ENCODE peak calls at places on chromosomes 4 and X, in four cellular contexts. G is H1, Q is HCT116, N is K562. Z is an unnamed sample.

GRCh38 chrX:45757272-45757671 is 556.6 kb upstream of the DIPK2B start:
- DNase-seq in N (no peak), G (no peak), Q (no peak), Z (no peak)

GRCh38 chrX:66760648-66761047 is 121.8 kb upstream of the EDA2R start:
- DNase-seq in G (no peak), Q (no peak), N (no peak), Z (no peak)

GRCh38 chr4:38491854-38492478 is 172.0 kb upstream of the KLF3 start:
- DNase-seq in Q (no peak), G (no peak), N (no peak), Z (no peak)

GRCh38 chr4:123481034-123481433 is 84.4 kb downstream of the SPRY1 start:
- DNase-seq in N (no peak), G (no peak), Q (no peak), Z (no peak)

GRCh38 chrX:14235004-14235403 is 205.3 kb upstream of the GEMIN8 start:
- DNase-seq in N (no peak), Q (peak; percentile 3), G (no peak), Z (no peak)

GRCh38 chrX:103017542-103017941 is 46.4 kb downstream of the BEX1 start:
- DNase-seq in Q (no peak), N (no peak), G (no peak), Z (no peak)

GRCh38 chrX:80807606-80808159 is 2.0 kb downstream of the BRWD3 start:
- DNase-seq in G (no peak), N (peak; percentile 7), Q (no peak), Z (no peak)

GRCh38 chrX:135194684-135195083 is 23.5 kb upstream of the CT55 start:
- DNase-seq in Q (no peak), G (peak; percentile 2), N (peak; percentile 25), Z (no peak)

GRCh38 chr4:26320159-26320452 is 708 bp upstream of the RBPJ start:
- DNase-seq in G (no peak), Q (no peak), N (no peak), Z (peak; percentile 51)

GRCh38 chrX:28058906-28059305 is 77.7 kb upstream of the DCAF8L1 start:
- DNase-seq in Q (no peak), N (no peak), G (no peak), Z (no peak)

GRCh38 chr4:3030551-3031356 is 43.6 kb downstream of the HTT-AS start:
- DNase-seq in N (no peak), Q (no peak), G (no peak), Z (no peak)

GRCh38 chrX:76428243-76429130 is 977 bp downstream of the MAGEE1 start:
- DNase-seq in Q (no peak), N (no peak), G (no peak), Z (no peak)

GRCh38 chrX:139077303-139078131 is 366.0 kb upstream of the FGF13 start:
- DNase-seq in Q (no peak), N (no peak), G (no peak), Z (no peak)

GRCh38 chrX:110964761-110965160 is 131.2 kb upstream of the PAK3 start:
- DNase-seq in N (no peak), Q (no peak), G (no peak), Z (no peak)

GRCh38 chr4:85966308-85966882 is 393.5 kb downstream of the MAPK10 start:
- DNase-seq in G (no peak), Q (no peak), N (no peak), Z (no peak)

GRCh38 chr4:101599620-101600019 is 190.9 kb upstream of the BANK1 start:
- DNase-seq in Q (no peak), N (no peak), G (no peak), Z (no peak)

GRCh38 chrX:68659385-68659784 is 11.9 kb downstream of the STARD8 start:
- DNase-seq in N (no peak), G (no peak), Q (no peak), Z (no peak)

GRCh38 chrX:73916931-73917657 is 354.1 kb downstream of the CHIC1 start:
- DNase-seq in N (no peak), G (peak; percentile 2), Q (peak; percentile 4), Z (no peak)

GRCh38 chr4:174023641-174024040 is 259.8 kb downstream of the FBXO8 start:
- DNase-seq in N (no peak), Q (no peak), G (no peak), Z (no peak)

GRCh38 chrX:476724-477075 is 90.0 kb upstream of the PPP2R3B start:
- DNase-seq in G (no peak), Q (no peak), N (no peak), Z (no peak)
- TF ChIP-seq EGR1 in G (no peak), Q (no peak), N (no peak), Z (no peak)

DNA sequence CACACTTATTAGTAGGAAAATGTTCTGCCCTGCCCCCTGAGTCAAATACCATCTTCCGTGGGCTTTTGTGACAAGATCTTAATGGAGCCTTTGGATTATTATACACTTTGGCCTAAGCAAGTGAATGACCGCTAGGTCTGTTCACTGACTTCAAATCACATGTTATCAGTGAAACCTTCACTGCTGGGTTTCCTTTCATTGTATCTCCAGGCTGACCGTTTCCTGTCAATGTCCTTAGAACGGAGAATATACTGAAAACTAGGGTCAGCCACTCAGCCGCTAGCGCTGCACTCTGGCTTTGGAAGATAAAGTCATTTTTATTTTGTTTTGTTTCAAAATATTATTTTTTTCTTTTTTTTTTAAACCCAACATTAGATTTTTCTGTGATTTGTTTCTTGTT is 107.0 kb upstream of the TLL1 start:
- DNase-seq in N (no peak), G (no peak), Q (no peak), Z (no peak)
- TF ChIP-seq POLR2A in N (no peak), G (no peak), Q (no peak), Z (no peak)

DNA sequence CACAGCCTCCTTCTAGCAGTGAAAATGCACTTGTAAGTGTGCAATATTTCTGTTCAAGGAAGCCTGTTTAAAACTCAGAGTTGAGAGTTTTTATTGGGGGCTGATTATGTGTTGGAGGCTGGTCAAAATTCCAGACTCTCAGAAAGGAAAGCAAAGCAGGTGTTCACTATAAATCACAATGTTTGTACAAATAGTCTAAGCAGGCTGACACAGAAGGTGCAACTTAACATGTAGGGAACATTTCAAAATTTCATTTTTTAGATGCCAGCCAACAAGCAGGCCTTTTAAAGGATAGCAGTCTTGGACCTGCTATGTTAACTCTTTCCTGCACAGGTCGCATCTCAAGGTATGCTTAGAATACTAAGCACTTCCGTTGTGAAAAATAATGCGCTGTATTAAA is 112.3 kb upstream of the IL13RA1 start:
- DNase-seq in N (no peak), Q (no peak), G (no peak), Z (no peak)
- H3K36me3 ChIP-seq in N (peaks cover 75% of the 10 kb centered on the region), Q (no peaks in the 10 kb centered on the region), G (no peaks in the 10 kb centered on the region), Z (no peaks in the 10 kb centered on the region)

GRCh38 chr4:152515678-152516077 is 20.2 kb downstream of the FBXW7 start:
- DNase-seq in Q (no peak), G (no peak), N (no peak), Z (no peak)
- TF ChIP-seq EGR1 in Q (no peak), G (no peak), N (no peak), Z (no peak)

GRCh38 chr4:1009647-1010521 is 1.5 kb upstream of the FGFRL1 start:
- DNase-seq in Q (no peak), N (peak; percentile 79), G (no peak), Z (no peak)
- TF ChIP-seq POLR2A in Q (no peak), N (no peak), G (no peak), Z (no peak)

DNA sequence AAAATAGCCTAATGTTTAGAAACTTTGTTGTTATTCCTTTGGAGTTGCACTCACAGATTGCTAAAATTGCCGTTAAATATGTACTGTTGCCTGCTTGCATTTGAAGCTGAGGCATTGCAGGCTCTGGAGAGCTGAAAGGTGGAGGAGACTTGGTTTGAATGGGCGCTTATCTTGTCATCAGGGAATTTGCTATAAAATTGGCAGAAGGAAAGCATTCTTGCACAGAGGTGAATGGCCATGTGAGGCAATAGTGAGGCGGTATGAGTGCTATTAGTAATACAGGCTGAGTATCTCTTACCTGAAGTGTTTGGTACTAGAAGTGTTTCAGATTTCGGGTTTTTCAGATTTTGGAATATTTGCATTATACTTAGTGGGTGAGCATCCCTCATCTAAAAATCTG is 41.3 kb downstream of the TRAPPC11 start:
- DNase-seq in N (no peak), Q (no peak), G (no peak), Z (no peak)
- H3K36me3 ChIP-seq in N (peaks cover 71% of the 10 kb centered on the region), Q (no peaks in the 10 kb centered on the region), G (peaks cover 45% of the 10 kb centered on the region), Z (peaks cover 8% of the 10 kb centered on the region)

GRCh38 chr4:90064196-90064595 is 63.0 kb upstream of the CCSER1 start:
- DNase-seq in N (no peak), Q (no peak), G (no peak), Z (no peak)

GRCh38 chr4:90057091-90057490 is 70.1 kb upstream of the CCSER1 start:
- DNase-seq in N (no peak), Q (no peak), G (no peak), Z (no peak)

GRCh38 chr4:90061881-90062280 is 65.3 kb upstream of the CCSER1 start:
- DNase-seq in N (no peak), Q (no peak), G (no peak), Z (no peak)

DNA sequence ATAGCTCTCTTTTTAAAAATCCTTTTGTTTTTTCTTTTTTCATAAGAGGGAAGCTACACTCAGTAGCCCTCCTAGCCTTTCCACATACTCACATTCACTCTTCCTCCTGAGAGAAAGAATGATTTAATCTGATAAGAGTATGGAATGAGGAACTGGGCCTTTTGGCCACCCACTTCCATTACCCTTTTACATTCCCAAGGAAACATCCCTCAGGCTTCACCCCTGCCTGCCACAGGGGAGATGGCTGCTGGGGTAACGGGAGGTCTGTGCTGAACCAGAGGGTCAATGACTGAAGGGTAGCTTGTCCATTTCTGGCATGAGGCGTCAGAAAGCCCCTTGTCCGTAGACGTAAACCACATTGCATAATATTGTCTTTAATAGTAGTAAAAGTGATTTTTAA is 67.2 kb upstream of the CCSER1 start:
- DNase-seq in G (no peak), N (no peak), Q (no peak), Z (no peak)
- TF ChIP-seq EGR1 in G (no peak), N (no peak), Q (no peak), Z (no peak)

GRCh38 chrX:71365356-71365875 is 741 bp upstream of the TAF1 start:
- DNase-seq in G (no peak), N (no peak), Q (no peak), Z (no peak)

GRCh38 chrX:71365876-71366673 is at the start of gene TAF1:
- DNase-seq in Q (peak; percentile 94), N (peak; percentile 92), G (peak; percentile 75), Z (peak; percentile 95)

GRCh38 chrX:71367396-71367795 is 1.2 kb downstream of the TAF1 start:
- DNase-seq in N (no peak), Q (no peak), G (no peak), Z (no peak)

GRCh38 chrX:71364221-71364620 is 1.9 kb upstream of the TAF1 start:
- DNase-seq in Q (no peak), G (no peak), N (no peak), Z (no peak)

GRCh38 chrX:71366674-71367256 is 608 bp downstream of the TAF1 start:
- DNase-seq in G (no peak), Q (no peak), N (peak; percentile 21), Z (no peak)
- TF ChIP-seq POLR2A in G (no peak), Q (peak; percentile 6), N (peak; percentile 62), Z (peak; percentile 0)

GRCh38 chrX:49120104-49120503 is 3.4 kb downstream of the GPKOW start:
- DNase-seq in Q (no peak), G (no peak), N (no peak), Z (no peak)
- H3K36me3 ChIP-seq in Q (peaks cover 9% of the 10 kb centered on the region), G (peaks cover 30% of the 10 kb centered on the region), N (peaks cover 61% of the 10 kb centered on the region), Z (peaks cover 5% of the 10 kb centered on the region)

GRCh38 chrX:153627675-153628111 is 19.3 kb upstream of the DUSP9 start:
- DNase-seq in G (no peak), N (no peak), Q (no peak), Z (no peak)
- TF ChIP-seq EGR1 in G (no peak), N (no peak), Q (no peak), Z (no peak)

Z was measured in GM12878.